ENCODE peak calls at places on chromosomes 16 and 17, in seven cellular contexts. H is AG09319, N is cardiac muscle cell, S is psoas muscle, Q is epithelial cell of proximal tubule, E is GM10248, M is left ventricle myocardium inferior. L is an unnamed sample.

GRCh38 chr16:897200-897543 is 73.6 kb downstream of the LMF1 start:
- DNase-seq in N (no peak), H (no peak), M (no peak), E (no peak), S (peak), Q (no peak), L (no peak)

GRCh38 chr16:75065149-75065807 is 51.3 kb downstream of the LDHD start:
- DNase-seq in S (no peak), N (no peak), H (no peak), E (no peak), Q (no peak), M (no peak), L (no peak)

GRCh38 chr17:34892864-34893263 is 68.4 kb downstream of the CCT6B start:
- DNase-seq in M (no peak), H (no peak), N (peak), S (no peak), E (no peak), Q (no peak), L (no peak)

GRCh38 chr16:381788-382717 is at the start of gene PGAP6:
- DNase-seq in E (peak), S (peak), M (peak), H (no peak), N (peak), Q (no peak), L (peak)

GRCh38 chr17:63137163-63137562 is 171.1 kb downstream of the TANC2 start:
- DNase-seq in H (no peak), M (no peak), N (no peak), Q (no peak), E (no peak), S (no peak), L (no peak)

GRCh38 chr17:60513014-60513413 is 13.0 kb downstream of the APPBP2 start:
- DNase-seq in Q (no peak), N (no peak), S (no peak), E (no peak), H (no peak), M (no peak), L (no peak)

GRCh38 chr16:81421126-81421525 is 23.5 kb upstream of the CMIP start:
- DNase-seq in S (no peak), N (no peak), M (no peak), Q (no peak), H (no peak), E (no peak), L (no peak)

GRCh38 chr16:12498077-12498476 is 305.6 kb downstream of the CPPED1 start:
- DNase-seq in M (no peak), E (no peak), N (no peak), Q (no peak), H (no peak), S (no peak), L (no peak)

GRCh38 chr16:59111280-59111679 is 377.2 kb upstream of the GOT2 start:
- DNase-seq in Q (no peak), E (no peak), N (no peak), H (no peak), M (no peak), S (no peak), L (no peak)

GRCh38 chr17:75877752-75878173 is 618 bp downstream of the TRIM47 start:
- DNase-seq in E (peak), Q (no peak), H (no peak), M (peak), S (peak), N (peak), L (peak)

GRCh38 chr16:3127745-3128144 is 7.1 kb upstream of the ZNF213 start:
- DNase-seq in M (no peak), Q (no peak), N (no peak), H (no peak), E (no peak), S (no peak), L (no peak)

GRCh38 chr17:77011173-77012011 is 129.4 kb upstream of the SEC14L1 start:
- DNase-seq in M (no peak), E (no peak), N (peak), H (no peak), Q (no peak), S (no peak), L (no peak)

GRCh38 chr17:48307814-48308411 is 122.1 kb downstream of the SKAP1 start:
- DNase-seq in N (peak), H (peak), E (peak), Q (peak), S (peak), M (peak), L (peak)

GRCh38 chr17:58369214-58370031 is 17.4 kb upstream of the SUPT4H1 start:
- DNase-seq in N (no peak), Q (no peak), E (peak), M (no peak), H (no peak), S (no peak), L (peak)

GRCh38 chr17:55852734-55853133 is 101.9 kb downstream of the PCTP start:
- DNase-seq in Q (no peak), S (no peak), H (no peak), N (no peak), E (no peak), M (no peak), L (no peak)

GRCh38 chr17:60442271-60443201 is 20.2 kb downstream of the CHCT1 start:
- DNase-seq in N (peak), H (no peak), M (no peak), S (no peak), Q (no peak), E (no peak), L (no peak)

GRCh38 chr17:4232168-4232813 is 31.5 kb downstream of the ANKFY1 start:
- DNase-seq in H (no peak), E (no peak), N (peak), S (no peak), M (no peak), Q (no peak), L (no peak)

GRCh38 chr17:61247438-61247837 is 152.2 kb upstream of the TBX2 start:
- DNase-seq in E (no peak), S (no peak), Q (no peak), H (peak), N (peak), M (no peak), L (no peak)

GRCh38 chr17:44581868-44582267 is 24.6 kb downstream of the FZD2 start:
- DNase-seq in N (peak), H (no peak), S (no peak), M (no peak), E (no peak), Q (no peak), L (no peak)
- TF ChIP-seq CTCF in N (peak), H (peak), S (no peak), M (no peak), E (no peak), Q (peak), L (no peak)

DNA sequence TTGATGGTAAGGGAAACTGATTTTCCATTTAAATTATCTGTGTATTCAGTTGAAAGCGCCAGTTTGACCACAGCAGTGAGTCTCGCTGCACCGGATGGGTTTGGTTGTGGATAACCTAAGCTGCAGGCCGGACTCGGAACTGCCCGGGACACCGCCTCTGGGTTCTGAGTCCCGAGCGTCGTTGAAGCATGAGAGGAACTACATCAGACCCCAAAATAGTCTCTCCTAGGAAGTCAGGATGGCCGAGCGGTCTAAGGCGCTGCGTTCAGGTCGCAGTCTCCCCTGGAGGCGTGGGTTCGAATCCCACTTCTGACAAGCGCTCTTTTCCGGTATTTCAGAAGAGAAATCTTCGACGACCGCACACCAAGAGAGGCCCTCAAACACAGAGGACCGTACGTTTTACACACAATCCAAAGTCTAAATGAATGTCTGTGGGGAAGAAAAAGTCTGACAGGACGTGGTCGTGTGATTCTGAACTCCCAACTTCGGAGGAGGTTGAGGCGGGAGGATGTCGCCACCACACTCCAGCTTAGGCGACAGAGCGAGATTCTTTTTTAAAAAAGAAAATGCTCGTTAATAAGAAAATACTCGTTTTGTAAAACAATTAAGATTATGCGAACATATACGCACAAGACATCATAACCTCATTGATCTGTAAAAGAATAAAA is 15.4 kb upstream of the PLLP start:
- DNase-seq in N (peak), E (peak), S (peak), M (peak), H (peak), Q (peak), L (peak)
- TF ChIP-seq CTCF in N (no peak), E (no peak), S (peak), M (peak), H (no peak), Q (peak), L (no peak)

GRCh38 chr17:29613371-29613837 is 9.3 kb downstream of the CORO6 start:
- DNase-seq in N (peak), E (peak), Q (no peak), H (no peak), M (peak), S (peak), L (peak)
- TF ChIP-seq CTCF in N (peak), E (peak), Q (peak), H (peak), M (peak), S (peak), L (peak)

GRCh38 chr17:79842656-79843474 is 3.6 kb upstream of the CBX4 start:
- DNase-seq in N (peak), Q (no peak), S (no peak), M (no peak), E (no peak), H (no peak), L (peak)
- TF ChIP-seq CTCF in N (no peak), Q (no peak), S (no peak), M (no peak), E (no peak), H (no peak), L (no peak)

GRCh38 chr17:32495347-32496253 is 8.8 kb downstream of the CDK5R1 start:
- DNase-seq in S (peak), H (no peak), N (peak), M (no peak), E (no peak), Q (no peak), L (no peak)

GRCh38 chr17:32494621-32495346 is 8.0 kb downstream of the CDK5R1 start:
- DNase-seq in E (no peak), N (no peak), Q (no peak), M (no peak), H (no peak), S (no peak), L (no peak)

GRCh38 chr17:32498362-32498761 is 11.6 kb downstream of the CDK5R1 start:
- DNase-seq in N (no peak), S (no peak), M (no peak), Q (no peak), H (no peak), E (no peak), L (no peak)

GRCh38 chr17:32496348-32497078 is 9.7 kb downstream of the CDK5R1 start:
- DNase-seq in H (no peak), N (peak), M (no peak), E (no peak), Q (no peak), S (peak), L (no peak)

DNA sequence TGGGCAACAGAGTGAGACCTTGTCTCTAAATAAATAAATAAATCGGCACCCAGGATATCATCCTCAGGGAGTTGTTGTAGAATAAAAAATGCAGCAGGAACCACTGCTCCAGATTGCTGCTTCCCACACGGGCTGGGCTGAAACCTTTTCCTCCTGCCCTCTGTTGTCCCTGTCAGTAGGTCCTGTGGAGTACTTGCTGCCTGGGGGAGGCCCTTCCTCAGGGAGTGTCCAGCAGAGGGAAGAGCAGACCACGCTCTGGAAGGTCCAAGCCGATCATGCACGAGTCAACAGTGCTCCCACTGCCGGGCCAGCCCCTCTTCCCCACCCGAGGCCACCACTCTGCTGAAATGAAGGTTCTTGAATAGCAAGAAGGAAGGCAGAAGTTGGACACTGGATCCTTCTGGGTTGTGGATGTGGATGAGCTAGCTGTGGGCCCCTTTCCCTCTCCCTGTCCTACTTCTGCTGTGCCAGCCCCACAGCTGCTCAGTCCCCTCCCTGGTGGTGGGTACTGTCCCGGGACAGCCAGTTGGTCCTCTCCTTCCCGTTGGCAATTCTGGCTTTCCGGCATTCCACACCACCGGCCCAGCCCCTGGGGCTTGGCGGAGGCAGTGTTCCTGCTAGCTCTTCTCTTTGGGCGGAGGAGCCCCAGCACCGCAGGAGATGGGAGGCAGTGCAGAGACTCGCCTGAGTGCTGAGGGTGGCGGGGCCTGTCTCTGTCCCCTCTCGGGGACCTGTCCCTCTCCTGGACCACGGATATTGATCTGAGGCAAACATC is 10.8 kb downstream of the CDK5R1 start:
- DNase-seq in S (no peak), E (no peak), M (no peak), Q (no peak), N (no peak), H (no peak), L (no peak)
- TF ChIP-seq CTCF in S (peak), E (peak), M (peak), Q (peak), N (peak), H (no peak), L (no peak)

GRCh38 chr16:31134625-31135534 is 647 bp downstream of the PRSS8 start:
- DNase-seq in M (no peak), Q (no peak), S (no peak), E (no peak), H (no peak), N (peak), L (no peak)
- TF ChIP-seq CTCF in M (no peak), Q (peak), S (no peak), E (no peak), H (no peak), N (no peak), L (no peak)

DNA sequence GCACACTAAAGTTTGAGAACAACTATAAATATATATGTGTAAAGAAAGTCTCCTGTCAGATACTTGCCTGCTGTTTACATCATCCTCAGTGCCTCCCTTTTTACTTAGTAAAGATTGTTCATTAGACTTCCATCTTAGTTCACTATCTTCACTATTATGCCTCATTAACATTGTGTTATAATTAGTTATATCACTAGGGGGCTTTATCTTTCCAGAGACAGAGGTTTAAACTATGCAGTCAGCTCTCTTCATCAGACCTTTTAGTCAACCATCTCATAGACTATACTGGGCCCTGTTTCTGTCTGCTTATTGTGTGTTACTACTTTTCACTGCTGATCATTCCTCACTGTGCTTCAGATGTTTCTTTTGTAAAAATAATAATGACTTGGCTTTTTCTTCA is 630.8 kb upstream of the KIF2B start:
- DNase-seq in Q (no peak), S (no peak), M (no peak), E (no peak), H (no peak), N (no peak), L (no peak)
- TF ChIP-seq CTCF in Q (peak), S (no peak), M (no peak), E (no peak), H (no peak), N (no peak), L (no peak)

DNA sequence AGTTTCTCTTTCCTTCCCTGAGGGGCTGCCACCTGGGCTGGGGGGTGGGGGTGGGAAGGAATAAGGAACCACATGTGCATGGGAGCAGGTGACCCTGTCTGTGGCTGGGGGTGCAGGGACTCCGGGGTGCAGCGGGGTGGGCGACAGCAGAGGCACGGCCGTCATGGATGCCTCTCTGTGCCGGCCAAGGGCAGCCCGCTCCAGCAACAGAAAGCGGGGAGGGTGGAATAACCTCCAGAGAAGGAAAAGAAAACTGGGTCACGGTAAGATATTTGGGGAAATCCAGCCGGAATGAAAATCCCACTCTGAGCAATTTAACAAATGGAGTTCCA is 4.2 kb downstream of the NDUFAF8 start:
- DNase-seq in E (no peak), Q (no peak), M (no peak), S (no peak), N (no peak), H (no peak), L (no peak)
- TF ChIP-seq CTCF in E (no peak), Q (no peak), M (no peak), S (no peak), N (no peak), H (no peak), L (no peak)

L was measured in GM20000.